ENCODE peak calls at places on chromosome 17, in seven cellular contexts. A, L, D, W, K, G and V are unnamed samples.

GRCh38 chr17:15776871-15777270 is 44.8 kb downstream of the TBC1D26 start:
- DNase-seq in D (no peak), A (no peak), K (no peak), G (no peak), W (no peak), L (no peak), V (no peak)

GRCh38 chr17:17055286-17056166 is 13.3 kb downstream of the MPRIP start:
- DNase-seq in D (no peak), A (no peak), W (no peak), L (no peak), K (no peak), G (no peak), V (peak)

GRCh38 chr17:31448467-31449077 is 57.1 kb downstream of the RAB11FIP4 start:
- DNase-seq in K (no peak), G (no peak), A (no peak), D (no peak), W (no peak), L (no peak), V (no peak)

GRCh38 chr17:81580481-81580880 is 28.3 kb upstream of the FAAP100 start:
- DNase-seq in W (no peak), G (no peak), K (no peak), L (no peak), D (no peak), A (no peak), V (no peak)

GRCh38 chr17:17220529-17220928 is 14.4 kb upstream of the PLD6 start:
- DNase-seq in A (no peak), L (no peak), K (no peak), W (no peak), G (no peak), D (no peak), V (no peak)

GRCh38 chr17:42120161-42121065 is 754 bp downstream of the KAT2A start:
- DNase-seq in K (peak), L (peak), W (peak), D (no peak), A (no peak), G (peak), V (no peak)

GRCh38 chr17:50487213-50488096 is 8.8 kb downstream of the RSAD1 start:
- DNase-seq in A (no peak), W (no peak), K (no peak), G (no peak), L (no peak), D (no peak), V (no peak)

GRCh38 chr17:17581509-17581908 is 10.0 kb downstream of the PEMT start:
- DNase-seq in A (no peak), D (no peak), K (no peak), L (no peak), W (no peak), G (no peak), V (no peak)

GRCh38 chr17:21286066-21286770 is 1.7 kb downstream of the MAP2K3 start:
- DNase-seq in A (no peak), D (peak), W (no peak), K (no peak), L (peak), G (peak), V (peak)

GRCh38 chr17:49067163-49067562 is 65.4 kb upstream of the B4GALNT2 start:
- DNase-seq in G (peak), L (no peak), D (no peak), K (peak), A (no peak), W (no peak), V (no peak)
- TF ChIP-seq JUND in G (no peak), L (no peak), D (no peak), K (no peak), A (no peak), W (no peak), V (no peak)

GRCh38 chr17:45948881-45949624 is 50.0 kb upstream of the STH start:
- DNase-seq in G (peak), K (peak), W (peak), L (no peak), D (peak), A (no peak), V (peak)
- TF ChIP-seq JUND in G (peak), K (peak), W (peak), L (no peak), D (peak), A (no peak), V (no peak)

GRCh38 chr17:73956595-73957465 is 246.6 kb upstream of the RPL38 start:
- DNase-seq in K (peak), A (no peak), G (peak), W (peak), D (peak), L (peak), V (peak)
- TF ChIP-seq JUND in K (no peak), A (no peak), G (no peak), W (no peak), D (no peak), L (no peak), V (no peak)

DNA sequence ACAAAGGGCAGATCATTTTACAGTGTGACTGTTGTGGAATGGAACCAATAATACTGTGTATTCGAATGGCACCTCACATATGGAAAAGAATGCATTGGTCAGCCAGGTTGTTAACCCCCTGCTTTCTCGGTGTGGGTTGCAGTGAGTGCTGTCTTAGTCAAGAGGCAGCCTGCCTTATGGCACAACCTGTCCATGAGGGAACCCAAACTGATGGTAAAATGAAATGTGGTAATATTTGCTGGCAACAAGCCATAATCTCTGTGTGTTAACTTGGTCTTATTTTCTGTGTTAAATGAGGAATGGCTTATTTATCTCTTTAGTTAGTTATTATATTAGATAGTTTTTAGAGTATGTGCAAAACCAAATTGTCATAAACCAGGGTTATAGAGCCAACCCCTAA is 81.6 kb downstream of the TMC6 start:
- DNase-seq in D (no peak), G (no peak), L (no peak), K (no peak), A (no peak), W (no peak), V (no peak)
- TF ChIP-seq JUND in D (no peak), G (no peak), L (no peak), K (no peak), A (no peak), W (no peak), V (no peak)

GRCh38 chr17:57138956-57139576 is 54.0 kb downstream of the AKAP1 start:
- DNase-seq in G (no peak), A (no peak), W (no peak), D (no peak), K (no peak), L (no peak), V (peak)
- TF ChIP-seq JUND in G (no peak), A (no peak), W (no peak), D (no peak), K (no peak), L (no peak), V (no peak)

GRCh38 chr17:70636517-70637133 is 467.3 kb downstream of the KCNJ2 start:
- DNase-seq in L (peak), D (peak), K (no peak), A (no peak), W (peak), G (peak), V (peak)
- TF ChIP-seq JUND in L (no peak), D (no peak), K (no peak), A (no peak), W (no peak), G (no peak), V (no peak)

DNA sequence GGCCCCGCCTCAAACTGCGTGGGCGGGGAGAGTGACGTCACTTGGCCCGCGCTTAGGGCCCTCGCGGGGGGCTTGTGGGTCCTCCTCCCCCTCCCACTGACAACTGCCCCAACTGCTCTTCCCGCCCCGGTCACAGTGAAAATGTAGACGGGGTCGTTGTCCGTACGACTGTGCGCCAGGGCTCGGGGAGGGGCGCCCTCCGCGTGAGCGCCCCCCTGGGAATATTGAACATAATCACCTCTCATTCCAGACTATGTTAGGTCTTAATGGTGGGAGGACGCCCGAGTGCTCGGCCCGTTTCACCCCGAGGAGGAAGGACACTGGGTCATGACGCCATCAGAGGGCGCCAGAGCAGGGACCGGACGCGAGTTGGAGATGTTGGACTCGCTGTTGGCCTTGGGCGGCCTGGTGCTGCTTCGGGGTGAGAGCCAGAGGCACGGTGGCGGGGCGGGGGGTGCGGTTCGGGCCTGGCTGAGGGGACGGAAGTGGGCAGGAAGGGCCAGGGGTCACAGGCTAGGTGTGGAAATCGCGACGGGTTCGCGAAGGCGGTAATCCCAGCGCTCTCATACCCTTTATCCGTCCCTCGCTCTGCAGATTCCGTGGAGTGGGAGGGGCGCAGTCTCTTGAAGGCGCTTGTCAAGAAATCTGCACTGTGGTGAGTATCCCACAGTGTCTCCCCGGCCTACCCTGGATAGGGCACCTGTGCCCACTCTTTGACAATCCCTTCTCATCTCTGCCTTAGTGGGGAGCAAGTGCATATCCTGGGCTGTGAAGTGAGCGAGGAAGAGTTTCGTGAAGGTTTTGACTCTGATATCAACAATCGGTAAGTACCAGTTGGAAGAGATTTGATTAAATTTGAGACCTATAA is at the start of gene ELP5:
- DNase-seq in G (peak), W (peak), K (peak), A (peak), D (peak), L (peak), V (peak)
- TF ChIP-seq JUND in G (no peak), W (peak), K (peak), A (peak), D (no peak), L (no peak), V (no peak)

GRCh38 chr17:43905400-43905984 is 1.8 kb downstream of the MPP2 start:
- DNase-seq in D (no peak), L (peak), G (no peak), K (peak), W (no peak), A (no peak), V (no peak)
- TF ChIP-seq JUND in D (no peak), L (no peak), G (no peak), K (no peak), W (no peak), A (no peak), V (no peak)

GRCh38 chr17:55873017-55873758 is 122.3 kb downstream of the PCTP start:
- DNase-seq in A (no peak), D (no peak), L (no peak), K (no peak), W (no peak), G (no peak), V (no peak)
- TF ChIP-seq JUND in A (no peak), D (no peak), L (no peak), K (no peak), W (no peak), G (no peak), V (no peak)